ENCODE peak calls at places on chromosome 18, in ten cellular contexts. D is nucleus accumbens; P is IMR-90; W is mesenchymal stem cell; V is central memory CD8-positive, alpha-beta T cell; U is GM04504; K is AG09319; S is NCI-H774; A is dorsolateral prefrontal cortex; C is fibroblast of pulmonary artery. X is an unnamed sample.

GRCh38 chr18:7877609-7878008 is 310.5 kb downstream of the PTPRM start:
- DNase-seq in K (no peak), C (no peak), A (no peak), P (no peak), U (no peak), V (no peak), D (no peak), W (no peak), S (no peak), X (no peak)

GRCh38 chr18:23283933-23284430 is 148.7 kb downstream of the CABLES1 start:
- DNase-seq in S (no peak), A (no peak), U (no peak), C (peak), K (no peak), V (no peak), P (peak), D (no peak), W (peak), X (no peak)

GRCh38 chr18:21369146-21369545 is 127.1 kb downstream of the GREB1L start:
- DNase-seq in A (no peak), W (no peak), U (peak), P (no peak), K (no peak), C (no peak), V (no peak), D (no peak), S (no peak), X (no peak)

GRCh38 chr18:13292736-13293135 is 74.2 kb downstream of the LDLRAD4 start:
- DNase-seq in S (no peak), A (no peak), D (no peak), V (no peak), P (no peak), C (no peak), K (no peak), W (no peak), U (no peak), X (no peak)

GRCh38 chr18:25651553-25651952 is 299.6 kb upstream of the ZNF521 start:
- DNase-seq in C (no peak), S (no peak), A (no peak), K (no peak), V (no peak), W (no peak), P (no peak), D (no peak), U (no peak), X (no peak)

GRCh38 chr18:55380574-55380973 is 207.4 kb downstream of the TCF4 start:
- DNase-seq in A (no peak), D (no peak), V (no peak), U (no peak), S (no peak), K (no peak), W (peak), C (no peak), P (peak), X (no peak)

GRCh38 chr18:9405977-9406376 is 69.3 kb upstream of the RALBP1 start:
- DNase-seq in K (no peak), V (no peak), P (no peak), U (no peak), W (no peak), S (no peak), A (no peak), D (no peak), C (no peak), X (no peak)

GRCh38 chr18:55150001-55150400 is 190.7 kb upstream of the CCDC68 start:
- DNase-seq in A (no peak), U (no peak), C (no peak), D (no peak), V (no peak), S (no peak), P (no peak), K (no peak), W (no peak), X (no peak)

GRCh38 chr18:36993068-36993467 is 164.1 kb downstream of the KIAA1328 start:
- DNase-seq in C (peak), D (no peak), K (no peak), S (no peak), W (peak), U (peak), V (no peak), A (no peak), P (peak), X (no peak)

GRCh38 chr18:10406172-10406663 is 48.2 kb upstream of the APCDD1 start:
- DNase-seq in C (no peak), W (no peak), S (peak), K (no peak), D (no peak), P (no peak), U (no peak), V (no peak), A (no peak), X (no peak)

GRCh38 chr18:2978208-2978607 is 34.7 kb downstream of the LPIN2 start:
- DNase-seq in S (no peak), K (no peak), V (no peak), U (no peak), C (no peak), D (no peak), W (no peak), A (no peak), P (no peak), X (no peak)

GRCh38 chr18:51021226-51021965 is 8.6 kb upstream of the SMAD4 start:
- DNase-seq in V (no peak), U (no peak), K (no peak), A (no peak), D (no peak), P (no peak), C (no peak), S (no peak), W (no peak), X (no peak)

GRCh38 chr18:42644729-42645131 is 470.8 kb downstream of the RIT2 start:
- DNase-seq in D (no peak), C (peak), A (no peak), S (peak), K (no peak), U (no peak), V (no peak), P (no peak), W (peak), X (no peak)

GRCh38 chr18:30135938-30136337 is 906.6 kb downstream of the DSC3 start:
- DNase-seq in V (no peak), A (no peak), S (no peak), P (no peak), U (no peak), D (no peak), K (no peak), C (no peak), W (no peak), X (no peak)

GRCh38 chr18:56258178-56258577 is 380.2 kb downstream of the TXNL1 start:
- DNase-seq in P (peak), V (no peak), U (no peak), S (no peak), W (peak), K (no peak), A (no peak), D (no peak), C (no peak), X (no peak)

GRCh38 chr18:58361212-58361611 is 267.7 kb downstream of the ALPK2 start:
- DNase-seq in K (no peak), U (no peak), D (no peak), V (no peak), S (no peak), P (peak), C (peak), A (no peak), W (peak), X (no peak)

GRCh38 chr18:46849007-46849406 is 68.3 kb downstream of the PIAS2 start:
- DNase-seq in K (no peak), S (no peak), W (no peak), A (no peak), P (no peak), C (no peak), V (no peak), D (no peak), U (no peak), X (no peak)